ENCODE peak calls at places on chromosome 19, in nine cellular contexts. One of them, this sample, is unnamed.
A peak's percentile ranks its signal among the peaks of the same experiment; 100 is the strongest.

GRCh38 chr19:53977991-53978731 is 13.3 kb upstream of the CACNG6 start:
- DNase-seq in left ventricle myocardium inferior: peak; percentile 50
- DNase-seq in brain microvascular endothelial cell: peak; percentile 91
- DNase-seq in A549: peak; percentile 100
- DNase-seq in fibroblast of lung: peak; percentile 90
- DNase-seq in prostate gland: no peak
- DNase-seq in SK-N-SH: peak; percentile 93
- DNase-seq in neural progenitor cell: peak; percentile 99
- DNase-seq in Caco-2: no peak
- DNase-seq in this sample: no peak

GRCh38 chr19:34666958-34667265 is 10.0 kb downstream of the SCGB2B2 start:
- DNase-seq in left ventricle myocardium inferior: no peak
- DNase-seq in SK-N-SH: no peak
- DNase-seq in prostate gland: no peak
- DNase-seq in Caco-2: no peak
- DNase-seq in neural progenitor cell: no peak
- DNase-seq in brain microvascular endothelial cell: no peak
- DNase-seq in fibroblast of lung: no peak
- DNase-seq in A549: no peak
- DNase-seq in this sample: no peak

GRCh38 chr19:51034704-51035103 is at the start of gene KLK12:
- DNase-seq in prostate gland: peak; percentile 42
- DNase-seq in brain microvascular endothelial cell: no peak
- DNase-seq in left ventricle myocardium inferior: no peak
- DNase-seq in Caco-2: no peak
- DNase-seq in fibroblast of lung: no peak
- DNase-seq in SK-N-SH: no peak
- DNase-seq in A549: no peak
- DNase-seq in neural progenitor cell: no peak
- DNase-seq in this sample: no peak

GRCh38 chr19:31349160-31349881 is at the start of gene TSHZ3:
- DNase-seq in fibroblast of lung: peak; percentile 87
- DNase-seq in Caco-2: no peak
- DNase-seq in left ventricle myocardium inferior: peak; percentile 86
- DNase-seq in SK-N-SH: peak; percentile 89
- DNase-seq in A549: peak; percentile 78
- DNase-seq in brain microvascular endothelial cell: peak; percentile 59
- DNase-seq in neural progenitor cell: peak; percentile 83
- DNase-seq in prostate gland: peak; percentile 72
- DNase-seq in this sample: no peak

GRCh38 chr19:45821103-45821521 is 6.0 kb upstream of the RSPH6A start:
- DNase-seq in fibroblast of lung: no peak
- DNase-seq in neural progenitor cell: no peak
- DNase-seq in brain microvascular endothelial cell: no peak
- DNase-seq in Caco-2: no peak
- DNase-seq in SK-N-SH: no peak
- DNase-seq in prostate gland: no peak
- DNase-seq in left ventricle myocardium inferior: no peak
- DNase-seq in A549: no peak
- DNase-seq in this sample: no peak

GRCh38 chr19:50969413-50969760 is at the start of gene KLK6:
- DNase-seq in Caco-2: no peak
- DNase-seq in A549: no peak
- DNase-seq in brain microvascular endothelial cell: no peak
- DNase-seq in prostate gland: no peak
- DNase-seq in fibroblast of lung: no peak
- DNase-seq in neural progenitor cell: no peak
- DNase-seq in left ventricle myocardium inferior: no peak
- DNase-seq in SK-N-SH: no peak
- DNase-seq in this sample: no peak

GRCh38 chr19:43562698-43563241 is 12.6 kb downstream of the XRCC1 start:
- DNase-seq in brain microvascular endothelial cell: peak; percentile 75
- DNase-seq in neural progenitor cell: no peak
- DNase-seq in SK-N-SH: no peak
- DNase-seq in prostate gland: no peak
- DNase-seq in left ventricle myocardium inferior: peak; percentile 83
- DNase-seq in A549: no peak
- DNase-seq in fibroblast of lung: peak; percentile 92
- DNase-seq in Caco-2: no peak
- DNase-seq in this sample: no peak

GRCh38 chr19:41203371-41203770 is 10.4 kb downstream of the CYP2S1 start:
- DNase-seq in left ventricle myocardium inferior: no peak
- DNase-seq in A549: no peak
- DNase-seq in brain microvascular endothelial cell: no peak
- DNase-seq in neural progenitor cell: no peak
- DNase-seq in SK-N-SH: no peak
- DNase-seq in Caco-2: no peak
- DNase-seq in prostate gland: no peak
- DNase-seq in fibroblast of lung: no peak
- DNase-seq in this sample: no peak

GRCh38 chr19:43486412-43486811 is 18.1 kb downstream of the PHLDB3 start:
- DNase-seq in prostate gland: no peak
- DNase-seq in Caco-2: no peak
- DNase-seq in brain microvascular endothelial cell: no peak
- DNase-seq in neural progenitor cell: no peak
- DNase-seq in fibroblast of lung: no peak
- DNase-seq in A549: no peak
- DNase-seq in SK-N-SH: no peak
- DNase-seq in left ventricle myocardium inferior: no peak
- DNase-seq in this sample: no peak

GRCh38 chr19:49793561-49793840 is 19.6 kb downstream of the FUZ start:
- DNase-seq in prostate gland: no peak
- DNase-seq in A549: peak; percentile 42
- DNase-seq in fibroblast of lung: no peak
- DNase-seq in Caco-2: no peak
- DNase-seq in left ventricle myocardium inferior: no peak
- DNase-seq in SK-N-SH: no peak
- DNase-seq in brain microvascular endothelial cell: no peak
- DNase-seq in neural progenitor cell: no peak
- DNase-seq in this sample: no peak

GRCh38 chr19:29843180-29844051 is 31.6 kb downstream of the CCNE1 start:
- DNase-seq in neural progenitor cell: peak; percentile 66
- DNase-seq in A549: no peak
- DNase-seq in SK-N-SH: no peak
- DNase-seq in left ventricle myocardium inferior: peak; percentile 36
- DNase-seq in brain microvascular endothelial cell: peak; percentile 1
- DNase-seq in Caco-2: no peak
- DNase-seq in fibroblast of lung: no peak
- DNase-seq in prostate gland: no peak
- DNase-seq in this sample: no peak

GRCh38 chr19:47022140-47022536 is 2.5 kb downstream of the NPAS1 start:
- DNase-seq in neural progenitor cell: no peak
- DNase-seq in prostate gland: no peak
- DNase-seq in brain microvascular endothelial cell: no peak
- DNase-seq in fibroblast of lung: no peak
- DNase-seq in A549: no peak
- DNase-seq in left ventricle myocardium inferior: no peak
- DNase-seq in SK-N-SH: no peak
- DNase-seq in Caco-2: no peak
- DNase-seq in this sample: no peak
- H3K4me3 ChIP-seq in neural progenitor cell: no peak overlapping the region
- H3K4me3 ChIP-seq in prostate gland: no peak overlapping the region
- H3K4me3 ChIP-seq in brain microvascular endothelial cell: no peak overlapping the region
- H3K4me3 ChIP-seq in fibroblast of lung: no peak overlapping the region
- H3K4me3 ChIP-seq in A549: peak overlapping the region; percentile 50
- H3K4me3 ChIP-seq in left ventricle myocardium inferior: no peak overlapping the region
- H3K4me3 ChIP-seq in SK-N-SH: no peak overlapping the region
- H3K4me3 ChIP-seq in Caco-2: no peak overlapping the region
- H3K4me3 ChIP-seq in this sample: no peak overlapping the region

GRCh38 chr19:38544569-38545315 is 73.0 kb downstream of the MAP4K1 start:
- DNase-seq in Caco-2: no peak
- DNase-seq in SK-N-SH: no peak
- DNase-seq in brain microvascular endothelial cell: no peak
- DNase-seq in left ventricle myocardium inferior: no peak
- DNase-seq in prostate gland: peak; percentile 20
- DNase-seq in neural progenitor cell: peak; percentile 64
- DNase-seq in fibroblast of lung: peak; percentile 7
- DNase-seq in A549: no peak
- DNase-seq in this sample: peak; percentile 52

GRCh38 chr19:38542040-38542439 is 75.7 kb downstream of the MAP4K1 start:
- DNase-seq in neural progenitor cell: no peak
- DNase-seq in brain microvascular endothelial cell: no peak
- DNase-seq in fibroblast of lung: no peak
- DNase-seq in left ventricle myocardium inferior: no peak
- DNase-seq in SK-N-SH: no peak
- DNase-seq in A549: no peak
- DNase-seq in Caco-2: no peak
- DNase-seq in prostate gland: no peak
- DNase-seq in this sample: no peak

GRCh38 chr19:38543286-38543806 is 74.4 kb downstream of the MAP4K1 start:
- DNase-seq in prostate gland: no peak
- DNase-seq in SK-N-SH: no peak
- DNase-seq in Caco-2: no peak
- DNase-seq in fibroblast of lung: no peak
- DNase-seq in A549: no peak
- DNase-seq in left ventricle myocardium inferior: no peak
- DNase-seq in brain microvascular endothelial cell: no peak
- DNase-seq in neural progenitor cell: no peak
- DNase-seq in this sample: no peak

GRCh38 chr19:38545596-38545995 is 72.2 kb downstream of the MAP4K1 start:
- DNase-seq in SK-N-SH: no peak
- DNase-seq in prostate gland: no peak
- DNase-seq in left ventricle myocardium inferior: no peak
- DNase-seq in fibroblast of lung: no peak
- DNase-seq in Caco-2: no peak
- DNase-seq in A549: no peak
- DNase-seq in neural progenitor cell: no peak
- DNase-seq in brain microvascular endothelial cell: no peak
- DNase-seq in this sample: no peak

GRCh38 chr19:38543807-38544568 is 73.8 kb downstream of the MAP4K1 start:
- DNase-seq in brain microvascular endothelial cell: peak; percentile 97
- DNase-seq in A549: peak; percentile 96
- DNase-seq in fibroblast of lung: peak; percentile 85
- DNase-seq in prostate gland: no peak
- DNase-seq in left ventricle myocardium inferior: peak; percentile 32
- DNase-seq in neural progenitor cell: no peak
- DNase-seq in Caco-2: peak; percentile 69
- DNase-seq in SK-N-SH: peak; percentile 93
- DNase-seq in this sample: peak; percentile 45
- TF ChIP-seq CTCF in brain microvascular endothelial cell: no peak
- TF ChIP-seq CTCF in A549: no peak
- TF ChIP-seq CTCF in fibroblast of lung: no peak
- TF ChIP-seq CTCF in prostate gland: peak; percentile 31
- TF ChIP-seq CTCF in left ventricle myocardium inferior: peak; percentile 65
- TF ChIP-seq CTCF in neural progenitor cell: no peak
- TF ChIP-seq CTCF in Caco-2: peak; percentile 47
- TF ChIP-seq CTCF in SK-N-SH: peak; percentile 73
- TF ChIP-seq CTCF in this sample: peak; percentile 58

GRCh38 chr19:6056282-6056741 is 54.0 kb downstream of the RFX2 start:
- DNase-seq in prostate gland: no peak
- DNase-seq in fibroblast of lung: no peak
- DNase-seq in brain microvascular endothelial cell: no peak
- DNase-seq in Caco-2: peak; percentile 70
- DNase-seq in neural progenitor cell: no peak
- DNase-seq in left ventricle myocardium inferior: no peak
- DNase-seq in SK-N-SH: no peak
- DNase-seq in A549: peak; percentile 32
- DNase-seq in this sample: no peak
- H3K4me3 ChIP-seq in prostate gland: no peak overlapping the region
- H3K4me3 ChIP-seq in fibroblast of lung: no peak overlapping the region
- H3K4me3 ChIP-seq in brain microvascular endothelial cell: no peak overlapping the region
- H3K4me3 ChIP-seq in Caco-2: no peak overlapping the region
- H3K4me3 ChIP-seq in neural progenitor cell: no peak overlapping the region
- H3K4me3 ChIP-seq in left ventricle myocardium inferior: peak overlapping the region; percentile 44
- H3K4me3 ChIP-seq in SK-N-SH: no peak overlapping the region
- H3K4me3 ChIP-seq in A549: no peak overlapping the region
- H3K4me3 ChIP-seq in this sample: no peak overlapping the region

GRCh38 chr19:17584132-17584531 is 28.7 kb downstream of the COLGALT1 start:
- DNase-seq in neural progenitor cell: no peak
- DNase-seq in A549: no peak
- DNase-seq in prostate gland: no peak
- DNase-seq in left ventricle myocardium inferior: no peak
- DNase-seq in brain microvascular endothelial cell: no peak
- DNase-seq in SK-N-SH: no peak
- DNase-seq in Caco-2: no peak
- DNase-seq in fibroblast of lung: no peak
- DNase-seq in this sample: no peak
- TF ChIP-seq CTCF in neural progenitor cell: no peak
- TF ChIP-seq CTCF in A549: no peak
- TF ChIP-seq CTCF in prostate gland: no peak
- TF ChIP-seq CTCF in left ventricle myocardium inferior: no peak
- TF ChIP-seq CTCF in brain microvascular endothelial cell: no peak
- TF ChIP-seq CTCF in SK-N-SH: no peak
- TF ChIP-seq CTCF in Caco-2: no peak
- TF ChIP-seq CTCF in fibroblast of lung: no peak
- TF ChIP-seq CTCF in this sample: no peak

GRCh38 chr19:57389730-57390598 is at the start of gene ZNF548:
- DNase-seq in fibroblast of lung: peak; percentile 99
- DNase-seq in prostate gland: peak; percentile 95
- DNase-seq in brain microvascular endothelial cell: peak; percentile 99
- DNase-seq in left ventricle myocardium inferior: peak; percentile 96
- DNase-seq in neural progenitor cell: peak; percentile 99
- DNase-seq in A549: peak; percentile 98
- DNase-seq in SK-N-SH: peak; percentile 89
- DNase-seq in Caco-2: peak; percentile 88
- DNase-seq in this sample: peak; percentile 94

DNA sequence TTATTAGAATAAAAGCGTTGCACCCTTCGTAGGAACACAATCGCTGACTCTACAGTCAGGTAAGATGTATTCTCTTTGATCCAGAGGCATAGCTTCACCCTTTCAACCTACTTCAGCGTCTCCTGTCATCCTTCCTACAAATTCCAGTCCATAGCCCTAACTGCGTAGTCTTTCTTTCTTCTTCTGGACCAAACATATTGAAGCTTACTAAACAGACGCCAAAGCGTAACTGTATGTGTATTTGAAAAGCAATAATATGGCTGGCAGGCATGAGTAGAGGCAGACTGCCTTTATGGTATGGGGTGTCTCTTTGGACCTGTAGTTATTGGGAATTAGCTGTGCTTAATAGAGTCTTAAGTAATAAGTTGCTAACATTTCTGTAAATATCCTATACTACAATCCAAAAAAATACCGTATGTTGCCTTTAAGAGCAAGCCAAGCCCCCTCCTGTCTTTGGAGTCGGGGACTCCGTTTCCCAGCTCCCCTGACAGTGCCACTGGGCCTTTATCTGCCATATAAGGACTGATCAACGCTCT is 392 bp upstream of the ZNF548 start:
- DNase-seq in A549: no peak
- DNase-seq in left ventricle myocardium inferior: no peak
- DNase-seq in brain microvascular endothelial cell: no peak
- DNase-seq in SK-N-SH: no peak
- DNase-seq in fibroblast of lung: no peak
- DNase-seq in neural progenitor cell: no peak
- DNase-seq in prostate gland: no peak
- DNase-seq in Caco-2: no peak
- DNase-seq in this sample: no peak
- H3K4me3 ChIP-seq in A549: peak overlapping the region; percentile 72
- H3K4me3 ChIP-seq in left ventricle myocardium inferior: peak overlapping the region; percentile 92
- H3K4me3 ChIP-seq in brain microvascular endothelial cell: peak overlapping the region; percentile 91
- H3K4me3 ChIP-seq in SK-N-SH: peak overlapping the region; percentile 96
- H3K4me3 ChIP-seq in fibroblast of lung: peak overlapping the region; percentile 13
- H3K4me3 ChIP-seq in neural progenitor cell: peak overlapping the region; percentile 37
- H3K4me3 ChIP-seq in prostate gland: peak overlapping the region; percentile 62
- H3K4me3 ChIP-seq in Caco-2: peak overlapping the region; percentile 22
- H3K4me3 ChIP-seq in this sample: peak overlapping the region; percentile 71

DNA sequence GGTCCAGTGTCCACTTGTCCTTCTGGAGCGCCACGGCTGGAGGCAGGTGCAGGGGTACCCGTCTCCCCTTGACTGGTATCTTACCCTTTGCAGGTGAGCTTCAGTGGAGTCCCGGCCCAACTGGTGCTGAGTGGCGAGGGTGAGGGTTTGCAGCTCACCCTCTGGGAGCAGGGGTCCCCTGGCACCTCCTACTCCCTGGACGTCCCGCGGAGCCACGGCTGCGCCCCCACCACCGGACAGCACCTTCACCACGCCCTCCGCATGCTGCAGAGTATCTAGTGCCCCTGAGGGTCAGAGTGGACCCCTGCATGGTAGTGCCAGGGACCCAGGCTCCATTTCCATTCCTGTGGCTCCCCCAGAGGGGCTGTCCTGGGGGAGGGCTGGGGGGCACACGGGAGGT is 11.1 kb downstream of the PLK5 start:
- DNase-seq in brain microvascular endothelial cell: no peak
- DNase-seq in neural progenitor cell: no peak
- DNase-seq in fibroblast of lung: no peak
- DNase-seq in prostate gland: no peak
- DNase-seq in Caco-2: no peak
- DNase-seq in SK-N-SH: no peak
- DNase-seq in left ventricle myocardium inferior: no peak
- DNase-seq in A549: no peak
- DNase-seq in this sample: no peak
- TF ChIP-seq CTCF in brain microvascular endothelial cell: no peak
- TF ChIP-seq CTCF in neural progenitor cell: no peak
- TF ChIP-seq CTCF in fibroblast of lung: no peak
- TF ChIP-seq CTCF in prostate gland: no peak
- TF ChIP-seq CTCF in Caco-2: no peak
- TF ChIP-seq CTCF in SK-N-SH: no peak
- TF ChIP-seq CTCF in left ventricle myocardium inferior: no peak
- TF ChIP-seq CTCF in A549: no peak
- TF ChIP-seq CTCF in this sample: no peak

This sample was measured in LNCaP clone FGC.